ENCODE peak calls at places on chromosomes 3 and 15, in six cellular contexts. V is Peyer's patch, H is fibroblast of lung, X is GM23248, D is suprapubic skin, B is upper lobe of right lung. A is an unnamed sample.

GRCh38 chr15:38130739-38131498 is 121.7 kb upstream of the SPRED1 start:
- DNase-seq in V (peak), H (peak), X (peak), D (peak), B (peak), A (peak)

GRCh38 chr3:128422762-128423524 is 43.7 kb downstream of the DNAJB8 start:
- DNase-seq in V (no peak), H (no peak), X (no peak), D (no peak), B (no peak), A (no peak)

GRCh38 chr3:46695177-46695961 is 1.9 kb upstream of the ALS2CL start:
- DNase-seq in V (peak), H (no peak), X (peak), D (peak), B (peak), A (no peak)

GRCh38 chr3:37962906-37963486 is 27.6 kb upstream of the VILL start:
- DNase-seq in V (no peak), H (no peak), X (peak), D (no peak), B (no peak), A (no peak)

GRCh38 chr3:13111173-13111873 is 38.1 kb upstream of the IQSEC1 start:
- DNase-seq in V (peak), H (no peak), X (no peak), D (peak), B (peak), A (no peak)

GRCh38 chr15:88637841-88638625 is 783 bp upstream of the ISG20 start:
- DNase-seq in V (no peak), H (no peak), X (no peak), D (peak), B (no peak), A (no peak)

GRCh38 chr3:52986938-52987337 is 58.9 kb downstream of the SFMBT1 start:
- DNase-seq in V (no peak), H (peak), X (peak), D (no peak), B (no peak), A (no peak)

GRCh38 chr15:60573936-60574335 is 95.0 kb upstream of the ICE2 start:
- DNase-seq in V (peak), H (no peak), X (no peak), D (no peak), B (no peak), A (no peak)

GRCh38 chr3:44028-44676 is 152.4 kb upstream of the CHL1 start:
- DNase-seq in V (no peak), H (no peak), X (no peak), D (no peak), B (no peak), A (no peak)

GRCh38 chr3:134650431-134651346 is at the start of gene KY:
- DNase-seq in V (no peak), H (peak), X (peak), D (no peak), B (peak), A (peak)

GRCh38 chr15:31554261-31554660 is 227.6 kb downstream of the KLF13 start:
- DNase-seq in V (no peak), H (peak), X (peak), D (no peak), B (no peak), A (peak)

GRCh38 chr3:184284696-184285095 is 8.9 kb downstream of the ECE2 start:
- DNase-seq in V (no peak), H (peak), X (peak), D (no peak), B (no peak), A (no peak)

GRCh38 chr3:132029182-132029902 is 5.5 kb downstream of the CPNE4 start:
- DNase-seq in V (peak), H (peak), X (peak), D (peak), B (peak), A (no peak)

GRCh38 chr15:67083135-67083766 is 17.8 kb downstream of the SMAD3 start:
- DNase-seq in V (peak), H (peak), X (peak), D (no peak), B (no peak), A (no peak)

GRCh38 chr15:67080118-67080899 is 14.9 kb downstream of the SMAD3 start:
- DNase-seq in V (no peak), H (peak), X (peak), D (no peak), B (peak), A (no peak)

GRCh38 chr15:67079361-67079760 is 14.0 kb downstream of the SMAD3 start:
- DNase-seq in V (no peak), H (no peak), X (peak), D (no peak), B (no peak), A (no peak)

GRCh38 chr15:67082007-67082536 is 16.7 kb downstream of the SMAD3 start:
- DNase-seq in V (peak), H (no peak), X (no peak), D (no peak), B (no peak), A (no peak)

GRCh38 chr15:67080900-67081431 is 15.6 kb downstream of the SMAD3 start:
- DNase-seq in V (peak), H (peak), X (peak), D (no peak), B (peak), A (no peak)
- H3K4me3 ChIP-seq in V (no peak), H (no peak), X (peak), D (peak), B (no peak), A (no peak)

GRCh38 chr3:149506540-149506939 is 32.0 kb downstream of the TM4SF4 start:
- DNase-seq in V (no peak), H (no peak), X (peak), D (no peak), B (no peak), A (no peak)
- H3K4me3 ChIP-seq in V (no peak), H (no peak), X (peak), D (no peak), B (no peak), A (no peak)

DNA sequence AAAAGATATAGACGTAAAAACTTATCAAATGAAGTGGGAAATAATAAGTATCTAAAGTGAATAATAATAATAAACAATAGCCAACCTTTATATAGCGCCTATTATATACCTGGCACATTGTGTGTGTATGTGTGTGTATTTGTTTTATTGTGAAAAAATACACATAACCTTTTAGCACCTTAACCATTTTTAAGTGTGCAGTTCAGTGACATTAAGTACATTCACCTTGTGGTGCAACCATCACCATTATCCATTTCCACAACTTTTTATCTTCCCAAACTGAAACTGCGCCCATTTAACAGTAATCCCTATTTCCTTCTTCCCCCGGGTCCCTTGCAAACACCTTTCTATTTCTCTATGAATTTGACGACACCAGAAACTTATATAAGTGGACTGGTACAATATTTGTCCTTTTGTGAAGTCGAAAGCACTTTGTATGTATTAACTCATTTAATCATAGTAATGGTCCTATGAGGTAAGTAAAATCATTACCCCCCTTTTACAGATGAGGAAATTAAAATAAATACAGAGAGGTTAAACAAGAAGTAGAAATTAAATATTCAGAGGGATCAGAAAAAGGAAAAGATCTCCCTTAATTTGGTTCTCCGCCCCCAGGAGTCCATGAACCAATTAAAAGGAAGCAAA is 33.5 kb downstream of the GJD2 start:
- DNase-seq in V (no peak), H (no peak), X (no peak), D (no peak), B (no peak), A (no peak)
- H3K4me3 ChIP-seq in V (no peak), H (no peak), X (peak), D (peak), B (no peak), A (peak)

GRCh38 chr3:126748701-126749546 is 44.9 kb downstream of the CHCHD6 start:
- DNase-seq in V (no peak), H (no peak), X (no peak), D (no peak), B (no peak), A (no peak)

GRCh38 chr3:126745760-126746394 is 41.8 kb downstream of the CHCHD6 start:
- DNase-seq in V (peak), H (no peak), X (no peak), D (no peak), B (peak), A (no peak)

GRCh38 chr3:126743781-126744180 is 39.7 kb downstream of the CHCHD6 start:
- DNase-seq in V (no peak), H (no peak), X (no peak), D (no peak), B (no peak), A (no peak)

GRCh38 chr3:126747768-126748167 is 43.7 kb downstream of the CHCHD6 start:
- DNase-seq in V (no peak), H (no peak), X (no peak), D (no peak), B (no peak), A (no peak)

GRCh38 chr3:126746395-126747177 is 42.5 kb downstream of the CHCHD6 start:
- DNase-seq in V (no peak), H (peak), X (peak), D (no peak), B (peak), A (no peak)
- H3K4me3 ChIP-seq in V (no peak), H (no peak), X (no peak), D (no peak), B (no peak), A (no peak)

GRCh38 chr3:195931582-195932273 is 23.4 kb upstream of the TNK2 start:
- DNase-seq in V (peak), H (no peak), X (no peak), D (no peak), B (peak), A (no peak)

GRCh38 chr3:195929452-195929851 is 21.1 kb upstream of the TNK2 start:
- DNase-seq in V (no peak), H (no peak), X (no peak), D (no peak), B (no peak), A (no peak)

DNA sequence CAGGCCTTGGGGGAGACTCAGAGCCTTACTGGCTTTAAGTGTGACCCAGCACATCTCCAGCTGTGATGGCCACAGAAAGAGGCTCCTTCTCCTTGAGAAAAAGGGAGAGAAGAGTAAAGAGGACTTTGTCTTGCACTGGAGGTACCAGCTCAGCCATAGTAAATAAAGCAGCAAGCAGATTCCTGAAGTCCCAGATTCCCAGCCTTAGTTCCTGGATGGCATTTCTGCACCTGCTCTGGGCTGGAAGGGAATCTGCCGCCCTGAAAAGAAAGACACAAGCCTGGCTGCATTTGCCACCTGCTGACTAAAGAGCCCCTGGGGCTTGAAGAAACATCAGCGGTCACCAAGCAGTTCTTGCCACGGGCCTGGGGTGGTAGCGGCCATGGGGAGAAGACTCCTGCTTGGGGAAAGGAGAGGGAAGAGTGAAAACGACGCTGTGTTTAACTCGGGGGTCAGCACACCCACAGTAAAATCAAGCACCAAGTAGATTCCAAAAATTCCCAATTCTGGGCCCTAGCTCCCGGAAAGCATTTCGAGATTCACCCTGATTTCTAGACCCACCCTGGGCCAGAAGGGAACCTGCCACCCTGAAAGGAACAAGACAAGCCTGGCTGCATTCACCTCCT is 24.2 kb upstream of the TNK2 start:
- DNase-seq in V (peak), H (no peak), X (no peak), D (no peak), B (peak), A (no peak)
- H3K4me3 ChIP-seq in V (no peak), H (no peak), X (no peak), D (no peak), B (no peak), A (no peak)

DNA sequence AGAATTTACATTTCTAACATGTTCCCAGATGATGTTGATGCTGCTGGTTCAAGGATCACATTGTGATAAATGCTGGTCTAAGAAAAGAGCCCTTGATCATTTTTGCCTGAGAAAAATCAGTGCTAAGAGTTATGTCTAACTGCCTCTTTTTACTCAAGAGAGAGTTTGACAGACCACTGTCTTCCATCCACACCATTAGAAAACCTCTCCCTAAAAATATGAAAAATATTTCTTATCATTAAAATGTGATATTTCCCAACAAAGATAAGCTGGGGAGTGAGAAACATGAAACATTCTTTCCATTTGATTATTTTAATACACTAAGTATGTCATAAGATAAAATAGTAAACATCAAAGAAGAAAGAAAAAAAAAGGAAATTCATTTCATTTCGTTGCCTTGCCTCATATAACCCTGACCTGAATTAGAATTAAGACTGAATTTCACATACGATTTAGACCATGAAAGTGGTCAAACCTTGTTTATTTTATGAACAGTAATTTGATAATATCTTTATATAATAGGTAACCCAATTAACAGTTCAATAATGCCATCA is 471.8 kb upstream of the ARHGEF26 start:
- DNase-seq in V (no peak), H (no peak), X (no peak), D (no peak), B (no peak), A (no peak)
- H3K4me3 ChIP-seq in V (no peak), H (no peak), X (no peak), D (no peak), B (no peak), A (no peak)

GRCh38 chr15:33524274-33524673 is 213.5 kb downstream of the RYR3 start:
- DNase-seq in V (no peak), H (no peak), X (no peak), D (no peak), B (no peak), A (no peak)

DNA sequence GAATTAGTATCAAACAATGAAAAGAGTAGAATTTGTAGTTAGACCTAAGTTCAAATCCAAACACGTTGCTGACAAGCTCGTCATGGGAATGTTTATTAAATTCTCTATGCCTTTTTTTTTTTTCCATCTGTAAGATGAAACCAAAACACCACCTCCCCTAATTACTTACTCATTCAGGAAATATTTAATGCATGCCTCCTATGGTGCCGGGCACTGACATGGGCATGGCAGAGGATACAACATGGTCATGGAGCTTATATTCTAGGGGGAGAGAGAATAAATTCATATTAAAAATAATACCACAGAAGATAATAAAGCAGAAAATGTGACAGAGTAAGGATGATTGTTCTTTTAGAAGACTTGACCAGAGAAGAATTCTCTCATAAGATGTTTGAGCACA is 215.8 kb downstream of the RYR3 start:
- DNase-seq in V (no peak), H (no peak), X (no peak), D (no peak), B (no peak), A (no peak)
- H3K4me3 ChIP-seq in V (no peak), H (no peak), X (no peak), D (no peak), B (no peak), A (no peak)